ENCODE peak calls at places on chromosomes 1 and 21, in seven cellular contexts. One of them, this sample, is unnamed.

GRCh38 chr1:240575976-240576666 is 35.8 kb downstream of the GREM2 start:
- DNase-seq in H9: no peak
- DNase-seq in neural crest cell: no peak
- DNase-seq in fibroblast of the aortic adventitia: peak
- DNase-seq in substantia nigra: no peak
- DNase-seq in foreskin fibroblast: peak
- DNase-seq in HL-60: peak
- DNase-seq in this sample: no peak

GRCh38 chr21:32549861-32550260 is 35.5 kb downstream of the TCP10L start:
- DNase-seq in H9: no peak
- DNase-seq in neural crest cell: no peak
- DNase-seq in fibroblast of the aortic adventitia: no peak
- DNase-seq in substantia nigra: no peak
- DNase-seq in foreskin fibroblast: no peak
- DNase-seq in HL-60: no peak
- DNase-seq in this sample: no peak

GRCh38 chr1:29513357-29513756 is 277.0 kb downstream of the PTPRU start:
- DNase-seq in H9: peak
- DNase-seq in neural crest cell: peak
- DNase-seq in fibroblast of the aortic adventitia: peak
- DNase-seq in substantia nigra: peak
- DNase-seq in foreskin fibroblast: peak
- DNase-seq in HL-60: no peak
- DNase-seq in this sample: peak

GRCh38 chr1:39158330-39159086 is 46.0 kb upstream of the MACF1 start:
- DNase-seq in H9: peak
- DNase-seq in neural crest cell: no peak
- DNase-seq in fibroblast of the aortic adventitia: no peak
- DNase-seq in substantia nigra: no peak
- DNase-seq in foreskin fibroblast: no peak
- DNase-seq in HL-60: no peak
- DNase-seq in this sample: peak

GRCh38 chr1:168763031-168763430 is 34.0 kb upstream of the DPT start:
- DNase-seq in H9: no peak
- DNase-seq in neural crest cell: no peak
- DNase-seq in fibroblast of the aortic adventitia: no peak
- DNase-seq in substantia nigra: no peak
- DNase-seq in foreskin fibroblast: no peak
- DNase-seq in HL-60: no peak
- DNase-seq in this sample: no peak

GRCh38 chr1:200207711-200208126 is 180.2 kb downstream of the NR5A2 start:
- DNase-seq in H9: no peak
- DNase-seq in neural crest cell: no peak
- DNase-seq in fibroblast of the aortic adventitia: no peak
- DNase-seq in substantia nigra: no peak
- DNase-seq in foreskin fibroblast: no peak
- DNase-seq in HL-60: peak
- DNase-seq in this sample: no peak

GRCh38 chr1:63199666-63200065 is 122.7 kb upstream of the FOXD3 start:
- DNase-seq in H9: peak
- DNase-seq in neural crest cell: no peak
- DNase-seq in fibroblast of the aortic adventitia: no peak
- DNase-seq in substantia nigra: no peak
- DNase-seq in foreskin fibroblast: no peak
- DNase-seq in HL-60: no peak
- DNase-seq in this sample: no peak

GRCh38 chr1:88984553-88984945 is 7.9 kb downstream of the KYAT3 start:
- DNase-seq in H9: no peak
- DNase-seq in neural crest cell: no peak
- DNase-seq in fibroblast of the aortic adventitia: no peak
- DNase-seq in substantia nigra: no peak
- DNase-seq in foreskin fibroblast: no peak
- DNase-seq in HL-60: no peak
- DNase-seq in this sample: no peak

GRCh38 chr1:44820945-44821715 is 12.8 kb downstream of the BTBD19 start:
- DNase-seq in H9: no peak
- DNase-seq in neural crest cell: no peak
- DNase-seq in fibroblast of the aortic adventitia: no peak
- DNase-seq in substantia nigra: no peak
- DNase-seq in foreskin fibroblast: no peak
- DNase-seq in HL-60: no peak
- DNase-seq in this sample: no peak

GRCh38 chr1:215201301-215201700 is 118.8 kb downstream of the KCNK2 start:
- DNase-seq in H9: no peak
- DNase-seq in neural crest cell: no peak
- DNase-seq in fibroblast of the aortic adventitia: peak
- DNase-seq in substantia nigra: no peak
- DNase-seq in foreskin fibroblast: no peak
- DNase-seq in HL-60: no peak
- DNase-seq in this sample: no peak

GRCh38 chr1:41980872-41981653 is 62.3 kb upstream of the HIVEP3 start:
- DNase-seq in H9: no peak
- DNase-seq in neural crest cell: no peak
- DNase-seq in fibroblast of the aortic adventitia: no peak
- DNase-seq in substantia nigra: no peak
- DNase-seq in foreskin fibroblast: no peak
- DNase-seq in HL-60: no peak
- DNase-seq in this sample: peak

GRCh38 chr1:212607206-212607923 is 1.2 kb upstream of the ATF3 start:
- DNase-seq in H9: no peak
- DNase-seq in neural crest cell: no peak
- DNase-seq in fibroblast of the aortic adventitia: no peak
- DNase-seq in substantia nigra: peak
- DNase-seq in foreskin fibroblast: no peak
- DNase-seq in HL-60: no peak
- DNase-seq in this sample: peak

GRCh38 chr21:42216726-42217572 is 2.0 kb upstream of the ABCG1 start:
- DNase-seq in H9: no peak
- DNase-seq in neural crest cell: no peak
- DNase-seq in fibroblast of the aortic adventitia: no peak
- DNase-seq in substantia nigra: no peak
- DNase-seq in foreskin fibroblast: no peak
- DNase-seq in HL-60: no peak
- DNase-seq in this sample: no peak

GRCh38 chr1:229217716-229218115 is 53.2 kb upstream of the RAB4A start:
- DNase-seq in H9: no peak
- DNase-seq in neural crest cell: no peak
- DNase-seq in fibroblast of the aortic adventitia: no peak
- DNase-seq in substantia nigra: no peak
- DNase-seq in foreskin fibroblast: no peak
- DNase-seq in HL-60: peak
- DNase-seq in this sample: no peak

GRCh38 chr1:30533141-30533540 is 190.2 kb downstream of the MATN1 start:
- DNase-seq in H9: no peak
- DNase-seq in neural crest cell: no peak
- DNase-seq in fibroblast of the aortic adventitia: no peak
- DNase-seq in substantia nigra: no peak
- DNase-seq in foreskin fibroblast: no peak
- DNase-seq in HL-60: no peak
- DNase-seq in this sample: no peak

GRCh38 chr1:41351262-41352151 is 9.7 kb upstream of the FOXO6 start:
- DNase-seq in H9: no peak
- DNase-seq in neural crest cell: no peak
- DNase-seq in fibroblast of the aortic adventitia: no peak
- DNase-seq in substantia nigra: no peak
- DNase-seq in foreskin fibroblast: no peak
- DNase-seq in HL-60: no peak
- DNase-seq in this sample: no peak

This sample was measured in PC-9.